ENCODE peak calls at places on chromosomes 6 and 20, in six cellular contexts. Q is pancreas, D is GM12864, P is upper lobe of right lung, K is epithelial cell of proximal tubule, E is body of pancreas. H is an unnamed sample.

GRCh38 chr6:88008411-88008810 is 39.2 kb upstream of the SPACA1 start:
- DNase-seq in Q (no peak), D (no peak), P (no peak), K (peak), E (no peak), H (no peak)

GRCh38 chr6:16355238-16355637 is 116.9 kb downstream of the GMPR start:
- DNase-seq in Q (no peak), D (no peak), P (no peak), K (no peak), E (no peak), H (no peak)

GRCh38 chr20:25675161-25675560 is 21.5 kb downstream of the ZNF337 start:
- DNase-seq in Q (no peak), D (no peak), P (no peak), K (no peak), E (no peak), H (no peak)

GRCh38 chr6:170223718-170224693 is 66.9 kb downstream of the DLL1 start:
- DNase-seq in Q (peak), D (no peak), P (peak), K (no peak), E (no peak), H (no peak)

GRCh38 chr6:142400495-142400894 is 98.7 kb downstream of the ADGRG6 start:
- DNase-seq in Q (no peak), D (no peak), P (no peak), K (no peak), E (no peak), H (no peak)

GRCh38 chr6:16239090-16239797 is 857 bp downstream of the GMPR start:
- DNase-seq in Q (peak), D (no peak), P (peak), K (peak), E (peak), H (peak)

GRCh38 chr6:71248306-71248705 is 40.3 kb upstream of the OGFRL1 start:
- DNase-seq in Q (no peak), D (no peak), P (no peak), K (peak), E (no peak), H (no peak)

GRCh38 chr6:154521412-154521811 is 10.9 kb upstream of the CNKSR3 start:
- DNase-seq in Q (no peak), D (no peak), P (no peak), K (no peak), E (no peak), H (no peak)

GRCh38 chr20:6708010-6708409 is 59.5 kb upstream of the BMP2 start:
- DNase-seq in Q (peak), D (no peak), P (peak), K (peak), E (peak), H (peak)

GRCh38 chr6:155248021-155249001 is 15.5 kb upstream of the CLDN20 start:
- DNase-seq in Q (no peak), D (peak), P (peak), K (no peak), E (no peak), H (no peak)

GRCh38 chr6:127298475-127298874 is 31.8 kb downstream of the RNF146 start:
- DNase-seq in Q (no peak), D (no peak), P (no peak), K (no peak), E (no peak), H (no peak)

GRCh38 chr20:50534567-50534966 is 24.4 kb downstream of the PTPN1 start:
- DNase-seq in Q (no peak), D (no peak), P (no peak), K (peak), E (no peak), H (no peak)

GRCh38 chr6:30441171-30441570 is 48.1 kb upstream of the HLA-E start:
- DNase-seq in Q (no peak), D (no peak), P (no peak), K (no peak), E (no peak), H (no peak)

GRCh38 chr6:158170656-158171081 is 2.5 kb downstream of the GTF2H5 start:
- DNase-seq in Q (no peak), D (no peak), P (no peak), K (peak), E (no peak), H (no peak)

GRCh38 chr6:93219447-93219846 is 199.9 kb downstream of the EPHA7 start:
- DNase-seq in Q (no peak), D (no peak), P (no peak), K (no peak), E (no peak), H (no peak)

GRCh38 chr6:167485186-167485978 is 160.5 kb downstream of the TTLL2 start:
- DNase-seq in Q (no peak), D (no peak), P (no peak), K (no peak), E (no peak), H (no peak)

GRCh38 chr6:142827356-142827755 is 117.6 kb downstream of the HIVEP2 start:
- DNase-seq in Q (no peak), D (no peak), P (no peak), K (no peak), E (no peak), H (peak)

GRCh38 chr20:33889312-33889711 is 78.2 kb downstream of the CHMP4B start:
- DNase-seq in Q (no peak), D (no peak), P (no peak), K (no peak), E (no peak), H (no peak)

GRCh38 chr6:170265655-170266054 is 25.2 kb downstream of the DLL1 start:
- DNase-seq in Q (peak), D (no peak), P (peak), K (no peak), E (peak), H (peak)

GRCh38 chr20:49964964-49965780 is 17.6 kb upstream of the SNAI1 start:
- DNase-seq in Q (peak), D (no peak), P (no peak), K (no peak), E (peak), H (no peak)

GRCh38 chr6:168885196-168885595 is 368.4 kb downstream of the THBS2 start:
- DNase-seq in Q (no peak), D (no peak), P (no peak), K (no peak), E (no peak), H (peak)

GRCh38 chr6:7268362-7269310 is 44.4 kb downstream of the SSR1 start:
- DNase-seq in Q (peak), D (no peak), P (no peak), K (no peak), E (no peak), H (no peak)

GRCh38 chr6:135525550-135525949 is 28.0 kb upstream of the AHI1 start:
- DNase-seq in Q (no peak), D (no peak), P (no peak), K (no peak), E (no peak), H (no peak)

GRCh38 chr6:705047-705446 is 12.1 kb upstream of the EXOC2 start:
- DNase-seq in Q (no peak), D (no peak), P (no peak), K (no peak), E (no peak), H (no peak)

GRCh38 chr6:52590634-52590985 is 13.8 kb upstream of the TRAM2 start:
- DNase-seq in Q (no peak), D (no peak), P (no peak), K (no peak), E (no peak), H (no peak)

GRCh38 chr20:62464080-62464770 is 11.6 kb downstream of the GATA5 start:
- DNase-seq in Q (no peak), D (no peak), P (no peak), K (no peak), E (no peak), H (no peak)

GRCh38 chr6:43383021-43383667 is 13.7 kb upstream of the ZNF318 start:
- DNase-seq in Q (no peak), D (no peak), P (no peak), K (no peak), E (no peak), H (no peak)

GRCh38 chr6:27562027-27562410 is 89.1 kb upstream of the ZNF184 start:
- DNase-seq in Q (no peak), D (no peak), P (no peak), K (no peak), E (no peak), H (no peak)
- H3K4me3 ChIP-seq in Q (no peak), D (no peak), P (no peak), K (no peak), E (no peak), H (no peak)

GRCh38 chr6:109125504-109125903 is 30.2 kb downstream of the CEP57L1 start:
- DNase-seq in Q (no peak), D (no peak), P (no peak), K (no peak), E (no peak), H (no peak)
- H3K4me3 ChIP-seq in Q (no peak), D (no peak), P (no peak), K (no peak), E (no peak), H (no peak)

GRCh38 chr6:4884646-4885427 is 108.6 kb downstream of the CDYL start:
- DNase-seq in Q (no peak), D (no peak), P (no peak), K (no peak), E (no peak), H (no peak)

GRCh38 chr6:4880373-4880762 is 104.2 kb downstream of the CDYL start:
- DNase-seq in Q (no peak), D (no peak), P (no peak), K (no peak), E (no peak), H (no peak)

GRCh38 chr6:4883298-4883697 is 107.1 kb downstream of the CDYL start:
- DNase-seq in Q (peak), D (no peak), P (no peak), K (no peak), E (peak), H (no peak)

GRCh38 chr6:4885534-4885933 is 109.3 kb downstream of the CDYL start:
- DNase-seq in Q (no peak), D (no peak), P (no peak), K (no peak), E (no peak), H (no peak)

GRCh38 chr6:4879724-4880372 is 103.6 kb downstream of the CDYL start:
- DNase-seq in Q (no peak), D (peak), P (no peak), K (no peak), E (no peak), H (no peak)
- H3K4me3 ChIP-seq in Q (no peak), D (no peak), P (no peak), K (no peak), E (no peak), H (no peak)

GRCh38 chr6:111551521-111552231 is 54.0 kb downstream of the TRAF3IP2 start:
- DNase-seq in Q (peak), D (no peak), P (peak), K (no peak), E (peak), H (no peak)
- H3K4me3 ChIP-seq in Q (peak), D (no peak), P (no peak), K (no peak), E (no peak), H (no peak)

GRCh38 chr6:10398439-10399218 is 16.2 kb downstream of the TFAP2A start:
- DNase-seq in Q (no peak), D (no peak), P (no peak), K (no peak), E (no peak), H (no peak)
- H3K4me3 ChIP-seq in Q (no peak), D (peak), P (no peak), K (no peak), E (no peak), H (no peak)

GRCh38 chr20:3071610-3072529 is at the start of gene OXT:
- DNase-seq in Q (no peak), D (no peak), P (peak), K (no peak), E (no peak), H (peak)
- H3K4me3 ChIP-seq in Q (peak), D (peak), P (peak), K (peak), E (no peak), H (peak)

DNA sequence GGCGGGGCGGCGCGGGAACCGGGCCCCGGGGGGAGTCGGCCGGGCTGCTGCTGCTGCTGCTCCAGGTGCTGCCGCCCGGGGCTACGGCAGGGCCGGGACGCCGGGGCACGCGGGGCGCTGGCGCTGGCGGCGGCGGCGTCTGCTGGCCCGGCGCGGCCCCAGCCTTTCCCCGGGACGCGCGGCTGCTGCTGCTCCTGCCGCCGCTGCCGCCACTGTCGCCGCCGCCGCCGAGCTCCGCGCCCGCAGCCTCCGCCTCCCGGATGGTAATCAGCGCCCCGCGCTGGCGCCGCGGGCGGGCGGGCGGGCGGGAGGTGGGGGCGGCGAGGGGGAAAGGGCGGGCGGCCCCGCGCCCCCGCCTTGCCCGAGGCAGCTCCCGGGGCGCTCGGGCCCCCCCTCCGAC is 306 bp downstream of the EBF4 start:
- DNase-seq in Q (peak), D (no peak), P (no peak), K (no peak), E (no peak), H (no peak)
- H3K4me3 ChIP-seq in Q (peak), D (no peak), P (no peak), K (no peak), E (no peak), H (peak)

GRCh38 chr6:36873612-36874011 is 991 bp downstream of the PPIL1 start:
- DNase-seq in Q (no peak), D (no peak), P (no peak), K (no peak), E (no peak), H (no peak)
- H3K4me3 ChIP-seq in Q (peak), D (peak), P (peak), K (peak), E (no peak), H (peak)

GRCh38 chr6:46898011-46898410 is 23.7 kb downstream of the ADGRF5 start:
- DNase-seq in Q (no peak), D (no peak), P (no peak), K (no peak), E (no peak), H (no peak)

GRCh38 chr6:46899636-46900035 is 22.1 kb downstream of the ADGRF5 start:
- DNase-seq in Q (no peak), D (no peak), P (no peak), K (no peak), E (no peak), H (no peak)

GRCh38 chr6:46894429-46894828 is 27.3 kb downstream of the ADGRF5 start:
- DNase-seq in Q (no peak), D (no peak), P (no peak), K (no peak), E (no peak), H (no peak)

GRCh38 chr6:46893648-46894047 is 28.1 kb downstream of the ADGRF5 start:
- DNase-seq in Q (no peak), D (no peak), P (no peak), K (no peak), E (no peak), H (no peak)

GRCh38 chr6:46895930-46896329 is 25.8 kb downstream of the ADGRF5 start:
- DNase-seq in Q (no peak), D (no peak), P (no peak), K (no peak), E (no peak), H (peak)
- H3K4me3 ChIP-seq in Q (no peak), D (no peak), P (no peak), K (no peak), E (no peak), H (no peak)

GRCh38 chr6:31739639-31740396 is at the start of gene MSH5:
- DNase-seq in Q (peak), D (peak), P (peak), K (peak), E (peak), H (peak)

GRCh38 chr6:31736026-31736767 is at the start of gene CLIC1:
- DNase-seq in Q (peak), D (peak), P (peak), K (no peak), E (peak), H (peak)

GRCh38 chr6:31737315-31738047 is 1.2 kb upstream of the CLIC1 start:
- DNase-seq in Q (no peak), D (no peak), P (no peak), K (no peak), E (no peak), H (no peak)

GRCh38 chr6:31736768-31737314 is 511 bp upstream of the CLIC1 start:
- DNase-seq in Q (no peak), D (no peak), P (no peak), K (no peak), E (no peak), H (peak)

DNA sequence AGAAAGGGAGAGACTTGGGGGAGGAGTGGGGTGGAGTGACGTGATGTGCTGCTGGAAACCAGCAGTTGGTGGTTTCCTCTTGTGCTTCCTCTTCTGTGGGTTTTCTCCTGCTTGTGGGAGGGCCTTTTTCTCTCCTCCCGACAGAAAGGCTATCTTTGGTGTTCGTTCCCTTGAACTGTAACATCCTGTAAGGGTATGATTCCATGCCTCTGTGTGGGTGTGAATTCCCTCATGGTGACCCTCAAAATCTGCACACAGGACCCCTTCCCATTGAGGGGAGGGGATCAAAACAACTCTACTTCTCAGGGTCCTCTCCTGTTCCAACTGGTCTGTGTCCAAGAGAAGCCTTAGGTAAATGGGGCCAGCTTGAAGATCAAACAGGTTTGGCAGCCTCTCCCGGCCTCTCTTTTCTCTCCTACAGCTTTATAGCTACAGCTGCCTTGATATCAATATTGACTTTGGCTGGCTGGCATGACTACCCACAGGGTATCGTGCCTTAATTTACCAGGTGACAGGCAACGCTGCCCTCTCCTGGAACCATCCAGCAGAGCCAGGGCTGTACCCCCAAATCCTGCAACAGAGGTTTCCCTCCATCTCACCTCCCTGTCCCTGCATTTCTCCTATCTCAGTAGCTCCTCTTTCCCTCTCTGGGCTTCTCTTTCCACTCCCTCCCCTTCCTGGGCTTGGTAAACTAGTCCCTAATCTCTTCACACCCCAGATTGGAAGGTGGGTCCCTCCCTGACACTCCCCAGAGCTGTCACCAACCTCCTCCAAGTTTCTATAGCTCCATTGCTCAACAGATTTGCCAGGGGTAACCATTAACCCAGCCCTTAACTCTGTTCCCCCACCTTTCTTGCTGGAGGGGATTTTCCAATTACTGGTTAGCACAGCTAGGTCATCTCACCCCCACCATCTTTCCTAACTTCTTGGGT is 1.5 kb upstream of the MSH5 start:
- DNase-seq in Q (no peak), D (peak), P (peak), K (peak), E (peak), H (no peak)
- H3K4me3 ChIP-seq in Q (no peak), D (peak), P (peak), K (peak), E (no peak), H (no peak)